ENCODE peak calls at places on chromosomes 2 and 18, in six cellular contexts. One of them, this sample, is unnamed.

GRCh38 chr2:217617496-217618085 is 385.2 kb downstream of the TNS1 start:
- DNase-seq in endodermal cell: no peak
- DNase-seq in IMR-90: peak; percentile 18
- DNase-seq in heart right ventricle: no peak
- DNase-seq in ovary: no peak
- DNase-seq in H9: no peak
- DNase-seq in this sample: no peak

GRCh38 chr2:127864877-127865276 is 6.9 kb upstream of the POLR2D start:
- DNase-seq in endodermal cell: peak; percentile 52
- DNase-seq in IMR-90: no peak
- DNase-seq in heart right ventricle: no peak
- DNase-seq in ovary: no peak
- DNase-seq in H9: no peak
- DNase-seq in this sample: peak; percentile 38

GRCh38 chr18:63022429-63023022 is 297.0 kb downstream of the BCL2 start:
- DNase-seq in endodermal cell: peak; percentile 91
- DNase-seq in IMR-90: no peak
- DNase-seq in heart right ventricle: no peak
- DNase-seq in ovary: no peak
- DNase-seq in H9: peak; percentile 76
- DNase-seq in this sample: no peak

GRCh38 chr2:74413001-74413698 is 8.3 kb downstream of the C2orf81 start:
- DNase-seq in endodermal cell: no peak
- DNase-seq in IMR-90: no peak
- DNase-seq in heart right ventricle: no peak
- DNase-seq in ovary: no peak
- DNase-seq in H9: no peak
- DNase-seq in this sample: no peak

GRCh38 chr2:144014108-144014507 is 505.8 kb downstream of the ZEB2 start:
- DNase-seq in endodermal cell: no peak
- DNase-seq in IMR-90: peak; percentile 53
- DNase-seq in heart right ventricle: no peak
- DNase-seq in ovary: no peak
- DNase-seq in H9: no peak
- DNase-seq in this sample: no peak

GRCh38 chr18:41513438-41513837 is 441.6 kb upstream of the PIK3C3 start:
- DNase-seq in endodermal cell: no peak
- DNase-seq in IMR-90: no peak
- DNase-seq in heart right ventricle: no peak
- DNase-seq in ovary: no peak
- DNase-seq in H9: no peak
- DNase-seq in this sample: no peak

GRCh38 chr2:64348386-64349142 is 105.4 kb upstream of the LGALSL start:
- DNase-seq in endodermal cell: no peak
- DNase-seq in IMR-90: peak; percentile 25
- DNase-seq in heart right ventricle: no peak
- DNase-seq in ovary: no peak
- DNase-seq in H9: no peak
- DNase-seq in this sample: no peak

GRCh38 chr18:7034924-7035323 is 82.7 kb downstream of the LAMA1 start:
- DNase-seq in endodermal cell: no peak
- DNase-seq in IMR-90: no peak
- DNase-seq in heart right ventricle: no peak
- DNase-seq in ovary: no peak
- DNase-seq in H9: no peak
- DNase-seq in this sample: no peak

GRCh38 chr2:104434363-104434792 is 419.5 kb upstream of the POU3F3 start:
- DNase-seq in endodermal cell: peak; percentile 84
- DNase-seq in IMR-90: no peak
- DNase-seq in heart right ventricle: no peak
- DNase-seq in ovary: no peak
- DNase-seq in H9: peak; percentile 79
- DNase-seq in this sample: peak; percentile 31

GRCh38 chr18:11470941-11471340 is 138.5 kb upstream of the SLC35G4 start:
- DNase-seq in endodermal cell: no peak
- DNase-seq in IMR-90: no peak
- DNase-seq in heart right ventricle: no peak
- DNase-seq in ovary: no peak
- DNase-seq in H9: no peak
- DNase-seq in this sample: no peak

GRCh38 chr18:10247402-10248117 is 206.9 kb upstream of the APCDD1 start:
- DNase-seq in endodermal cell: no peak
- DNase-seq in IMR-90: no peak
- DNase-seq in heart right ventricle: peak; percentile 63
- DNase-seq in ovary: peak; percentile 36
- DNase-seq in H9: no peak
- DNase-seq in this sample: no peak

GRCh38 chr2:160920791-160921303 is 239.4 kb upstream of the TANK start:
- DNase-seq in endodermal cell: no peak
- DNase-seq in IMR-90: peak; percentile 95
- DNase-seq in heart right ventricle: peak; percentile 34
- DNase-seq in ovary: peak; percentile 39
- DNase-seq in H9: no peak
- DNase-seq in this sample: no peak
- H3K27ac ChIP-seq in endodermal cell: no peak overlapping the region
- H3K27ac ChIP-seq in IMR-90: peak overlapping the region; percentile 97
- H3K27ac ChIP-seq in heart right ventricle: peak overlapping the region; percentile 48
- H3K27ac ChIP-seq in ovary: peak overlapping the region; percentile 52
- H3K27ac ChIP-seq in H9: no peak overlapping the region
- H3K27ac ChIP-seq in this sample: no peak overlapping the region

DNA sequence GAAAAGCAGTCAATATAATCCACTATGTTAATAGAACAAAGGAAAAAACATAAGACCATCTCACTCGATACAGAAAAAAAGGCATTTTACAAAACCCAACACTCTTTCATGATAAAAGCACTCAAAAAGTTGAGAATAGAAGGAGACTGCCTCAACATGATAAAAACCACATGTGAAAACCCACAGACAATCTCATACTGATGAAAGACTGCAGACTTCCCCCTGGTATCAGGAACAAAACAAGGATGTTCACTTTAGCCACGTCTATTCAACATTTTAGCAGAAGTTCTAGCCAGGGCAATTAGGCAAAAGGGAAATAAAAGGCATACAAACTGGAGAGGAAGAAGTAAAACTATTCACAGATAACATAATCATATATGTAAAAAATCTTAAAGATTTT is 285.9 kb downstream of the EIPR1 start:
- DNase-seq in endodermal cell: no peak
- DNase-seq in IMR-90: no peak
- DNase-seq in heart right ventricle: no peak
- DNase-seq in ovary: no peak
- DNase-seq in H9: no peak
- DNase-seq in this sample: no peak
- H3K27ac ChIP-seq in endodermal cell: no peak overlapping the region
- H3K27ac ChIP-seq in IMR-90: no peak overlapping the region
- H3K27ac ChIP-seq in heart right ventricle: no peak overlapping the region
- H3K27ac ChIP-seq in ovary: no peak overlapping the region
- H3K27ac ChIP-seq in H9: no peak overlapping the region
- H3K27ac ChIP-seq in this sample: no peak overlapping the region

DNA sequence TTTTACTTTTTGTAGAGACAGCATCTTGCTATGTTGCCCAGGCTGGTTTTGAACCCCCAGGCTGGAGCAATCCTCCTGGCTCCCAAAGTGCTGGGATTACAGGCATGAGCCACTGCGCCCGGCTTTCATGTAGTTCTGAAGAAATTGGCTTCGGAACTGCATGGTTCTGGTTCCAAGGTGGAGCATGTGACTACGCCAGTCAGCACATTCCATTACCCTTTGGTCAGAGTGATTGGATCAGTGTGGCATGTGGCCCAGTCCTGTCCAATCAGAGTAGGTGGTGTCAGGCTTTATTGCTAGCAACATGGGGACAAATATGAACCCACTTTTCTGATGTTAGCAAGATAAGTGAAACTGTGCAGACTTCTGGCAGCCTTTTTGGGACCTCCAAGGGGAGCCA is 16.3 kb upstream of the ATOH8 start:
- DNase-seq in endodermal cell: no peak
- DNase-seq in IMR-90: peak; percentile 87
- DNase-seq in heart right ventricle: peak; percentile 76
- DNase-seq in ovary: peak; percentile 88
- DNase-seq in H9: no peak
- DNase-seq in this sample: peak; percentile 65
- H3K27ac ChIP-seq in endodermal cell: no peak overlapping the region
- H3K27ac ChIP-seq in IMR-90: peak overlapping the region; percentile 34
- H3K27ac ChIP-seq in heart right ventricle: peak overlapping the region; percentile 61
- H3K27ac ChIP-seq in ovary: peak overlapping the region; percentile 58
- H3K27ac ChIP-seq in H9: no peak overlapping the region
- H3K27ac ChIP-seq in this sample: peak overlapping the region; percentile 9

GRCh38 chr2:145018502-145018901 is 498.6 kb upstream of the ZEB2 start:
- DNase-seq in endodermal cell: no peak
- DNase-seq in IMR-90: no peak
- DNase-seq in heart right ventricle: no peak
- DNase-seq in ovary: no peak
- DNase-seq in H9: no peak
- DNase-seq in this sample: no peak

GRCh38 chr2:145022021-145022670 is 502.2 kb upstream of the ZEB2 start:
- DNase-seq in endodermal cell: no peak
- DNase-seq in IMR-90: peak; percentile 28
- DNase-seq in heart right ventricle: peak; percentile 16
- DNase-seq in ovary: no peak
- DNase-seq in H9: no peak
- DNase-seq in this sample: no peak

GRCh38 chr2:145020694-145021093 is 500.8 kb upstream of the ZEB2 start:
- DNase-seq in endodermal cell: no peak
- DNase-seq in IMR-90: peak; percentile 70
- DNase-seq in heart right ventricle: no peak
- DNase-seq in ovary: no peak
- DNase-seq in H9: no peak
- DNase-seq in this sample: no peak

GRCh38 chr2:145022671-145023330 is 502.9 kb upstream of the ZEB2 start:
- DNase-seq in endodermal cell: no peak
- DNase-seq in IMR-90: peak; percentile 89
- DNase-seq in heart right ventricle: no peak
- DNase-seq in ovary: no peak
- DNase-seq in H9: no peak
- DNase-seq in this sample: no peak

GRCh38 chr2:145020139-145020538 is 500.2 kb upstream of the ZEB2 start:
- DNase-seq in endodermal cell: no peak
- DNase-seq in IMR-90: no peak
- DNase-seq in heart right ventricle: no peak
- DNase-seq in ovary: no peak
- DNase-seq in H9: no peak
- DNase-seq in this sample: no peak
- H3K27ac ChIP-seq in endodermal cell: no peak overlapping the region
- H3K27ac ChIP-seq in IMR-90: no peak overlapping the region
- H3K27ac ChIP-seq in heart right ventricle: no peak overlapping the region
- H3K27ac ChIP-seq in ovary: no peak overlapping the region
- H3K27ac ChIP-seq in H9: no peak overlapping the region
- H3K27ac ChIP-seq in this sample: no peak overlapping the region

GRCh38 chr2:111705206-111705605 is 178.8 kb downstream of the ANAPC1 start:
- DNase-seq in endodermal cell: peak; percentile 59
- DNase-seq in IMR-90: no peak
- DNase-seq in heart right ventricle: no peak
- DNase-seq in ovary: no peak
- DNase-seq in H9: no peak
- DNase-seq in this sample: no peak

GRCh38 chr2:111708478-111708877 is 175.5 kb downstream of the ANAPC1 start:
- DNase-seq in endodermal cell: no peak
- DNase-seq in IMR-90: no peak
- DNase-seq in heart right ventricle: no peak
- DNase-seq in ovary: no peak
- DNase-seq in H9: no peak
- DNase-seq in this sample: no peak

GRCh38 chr2:111705711-111706323 is 178.2 kb downstream of the ANAPC1 start:
- DNase-seq in endodermal cell: peak; percentile 90
- DNase-seq in IMR-90: peak; percentile 97
- DNase-seq in heart right ventricle: no peak
- DNase-seq in ovary: no peak
- DNase-seq in H9: peak; percentile 90
- DNase-seq in this sample: no peak

GRCh38 chr2:111707700-111708099 is 176.3 kb downstream of the ANAPC1 start:
- DNase-seq in endodermal cell: peak; percentile 36
- DNase-seq in IMR-90: no peak
- DNase-seq in heart right ventricle: no peak
- DNase-seq in ovary: no peak
- DNase-seq in H9: no peak
- DNase-seq in this sample: no peak

DNA sequence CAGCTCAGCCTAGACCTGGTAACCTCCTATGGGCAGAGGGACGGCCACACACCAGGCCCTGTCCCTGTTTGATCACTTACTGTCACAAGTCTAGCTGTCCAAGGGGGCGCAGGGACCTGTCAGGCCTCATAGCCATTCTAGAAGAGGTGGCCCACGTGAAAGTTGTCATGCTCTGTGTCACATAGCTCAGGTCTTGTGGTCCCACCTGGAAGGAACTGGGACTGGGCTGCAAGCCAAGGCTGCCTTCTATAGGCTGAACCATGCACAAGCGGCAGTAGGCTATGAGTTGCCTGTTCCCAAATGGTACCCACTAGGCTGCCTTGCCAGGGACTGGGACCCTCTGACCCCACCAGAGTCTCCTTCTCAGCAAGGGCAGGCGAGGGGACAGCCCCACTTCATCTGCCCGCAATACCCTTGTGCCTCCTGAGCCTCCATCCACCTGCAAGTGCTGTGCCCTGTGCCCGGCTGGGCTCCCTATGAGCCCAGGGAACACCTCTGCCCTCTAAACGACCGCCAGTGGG is 177.5 kb downstream of the ANAPC1 start:
- DNase-seq in endodermal cell: peak; percentile 56
- DNase-seq in IMR-90: no peak
- DNase-seq in heart right ventricle: no peak
- DNase-seq in ovary: no peak
- DNase-seq in H9: no peak
- DNase-seq in this sample: no peak
- H3K27ac ChIP-seq in endodermal cell: no peak overlapping the region
- H3K27ac ChIP-seq in IMR-90: no peak overlapping the region
- H3K27ac ChIP-seq in heart right ventricle: no peak overlapping the region
- H3K27ac ChIP-seq in ovary: no peak overlapping the region
- H3K27ac ChIP-seq in H9: no peak overlapping the region
- H3K27ac ChIP-seq in this sample: no peak overlapping the region

GRCh38 chr2:46230115-46230571 is 67.1 kb upstream of the EPAS1 start:
- DNase-seq in endodermal cell: peak; percentile 80
- DNase-seq in IMR-90: no peak
- DNase-seq in heart right ventricle: peak; percentile 23
- DNase-seq in ovary: no peak
- DNase-seq in H9: peak; percentile 52
- DNase-seq in this sample: peak; percentile 48
- H3K27ac ChIP-seq in endodermal cell: no peak overlapping the region
- H3K27ac ChIP-seq in IMR-90: no peak overlapping the region
- H3K27ac ChIP-seq in heart right ventricle: peak overlapping the region; percentile 61
- H3K27ac ChIP-seq in ovary: no peak overlapping the region
- H3K27ac ChIP-seq in H9: no peak overlapping the region
- H3K27ac ChIP-seq in this sample: peak overlapping the region; percentile 53

GRCh38 chr2:124874676-124875075 is 849.6 kb downstream of the CNTNAP5 start:
- DNase-seq in endodermal cell: no peak
- DNase-seq in IMR-90: no peak
- DNase-seq in heart right ventricle: no peak
- DNase-seq in ovary: no peak
- DNase-seq in H9: no peak
- DNase-seq in this sample: no peak
- H3K27ac ChIP-seq in endodermal cell: no peak overlapping the region
- H3K27ac ChIP-seq in IMR-90: no peak overlapping the region
- H3K27ac ChIP-seq in heart right ventricle: no peak overlapping the region
- H3K27ac ChIP-seq in ovary: no peak overlapping the region
- H3K27ac ChIP-seq in H9: no peak overlapping the region
- H3K27ac ChIP-seq in this sample: no peak overlapping the region

This sample was measured in body of pancreas.